ENCODE peak calls at places on chromosome 10, in eight cellular contexts. H, G, F, J, R, B, O and I are unnamed samples.
A peak's percentile ranks its signal among the peaks of the same experiment; 100 is the strongest.

GRCh38 chr10:104345941-104346340 is 7.7 kb upstream of the ITPRIP start:
- DNase-seq in H (no peak), G (no peak), F (no peak), J (no peak), R (no peak), B (no peak), O (no peak), I (no peak)

GRCh38 chr10:48526371-48526821 is 78.5 kb downstream of the ARHGAP22 start:
- DNase-seq in H (no peak), G (peak; percentile 75), F (no peak), J (no peak), R (no peak), B (no peak), O (no peak), I (peak; percentile 23)

GRCh38 chr10:18367840-18368239 is 227.6 kb downstream of the CACNB2 start:
- DNase-seq in H (no peak), G (no peak), F (no peak), J (no peak), R (no peak), B (no peak), O (no peak), I (no peak)

GRCh38 chr10:33066558-33067236 is 108.7 kb upstream of the ITGB1 start:
- DNase-seq in H (no peak), G (peak; percentile 66), F (no peak), J (no peak), R (no peak), B (no peak), O (no peak), I (no peak)

GRCh38 chr10:89959433-89960110 is 258.2 kb downstream of the KIF20B start:
- DNase-seq in H (no peak), G (no peak), F (no peak), J (no peak), R (no peak), B (no peak), O (peak; percentile 57), I (no peak)

GRCh38 chr10:95447733-95448132 is 113.4 kb downstream of the SORBS1 start:
- DNase-seq in H (no peak), G (peak; percentile 85), F (no peak), J (no peak), R (no peak), B (no peak), O (no peak), I (no peak)

GRCh38 chr10:101367569-101368453 is 13.8 kb downstream of the BTRC start:
- DNase-seq in H (no peak), G (peak; percentile 90), F (no peak), J (no peak), R (no peak), B (peak; percentile 25), O (no peak), I (no peak)

GRCh38 chr10:68303849-68304412 is 27.9 kb upstream of the HNRNPH3 start:
- DNase-seq in H (peak; percentile 75), G (no peak), F (peak; percentile 70), J (no peak), R (no peak), B (no peak), O (no peak), I (no peak)

GRCh38 chr10:62618576-62619408 is 185.7 kb upstream of the ADO start:
- DNase-seq in H (no peak), G (no peak), F (peak; percentile 33), J (no peak), R (peak; percentile 74), B (no peak), O (no peak), I (no peak)

GRCh38 chr10:2143213-2143882 is 406.0 kb upstream of the ADARB2 start:
- DNase-seq in H (no peak), G (no peak), F (no peak), J (no peak), R (no peak), B (no peak), O (no peak), I (no peak)

GRCh38 chr10:101389986-101390531 is 36.1 kb downstream of the BTRC start:
- DNase-seq in H (no peak), G (no peak), F (no peak), J (no peak), R (no peak), B (no peak), O (no peak), I (no peak)

GRCh38 chr10:24209421-24209770 is 458 bp downstream of the KIAA1217 start:
- DNase-seq in H (no peak), G (no peak), F (no peak), J (no peak), R (no peak), B (no peak), O (no peak), I (no peak)

GRCh38 chr10:114304566-114305421 is 65.7 kb downstream of the VWA2 start:
- DNase-seq in H (no peak), G (no peak), F (peak; percentile 62), J (no peak), R (peak; percentile 91), B (no peak), O (no peak), I (peak; percentile 68)

GRCh38 chr10:74332398-74332797 is 181.4 kb downstream of the ADK start:
- DNase-seq in H (no peak), G (no peak), F (no peak), J (no peak), R (no peak), B (no peak), O (no peak), I (no peak)

GRCh38 chr10:98323221-98324164 is 55.5 kb upstream of the LOXL4 start:
- DNase-seq in H (peak; percentile 20), G (peak; percentile 54), F (peak; percentile 29), J (peak; percentile 48), R (no peak), B (peak; percentile 74), O (no peak), I (peak; percentile 88)

GRCh38 chr10:92523639-92524038 is 50.3 kb downstream of the IDE start:
- DNase-seq in H (no peak), G (no peak), F (no peak), J (no peak), R (no peak), B (no peak), O (no peak), I (no peak)
- TF ChIP-seq POLR2AphosphoS5 in H (no peak), G (no peak), F (no peak), J (no peak), R (no peak), B (no peak), O (no peak), I (no peak)

GRCh38 chr10:71882813-71883746 is 32.0 kb upstream of the PSAP start:
- DNase-seq in H (no peak), G (peak; percentile 82), F (no peak), J (no peak), R (no peak), B (peak; percentile 58), O (no peak), I (no peak)
- H3K4me1 ChIP-seq in H (peaks cover 27% of the 10 kb centered on the region), G (peaks cover 11% of the 10 kb centered on the region), F (no peaks in the 10 kb centered on the region), J (no peaks in the 10 kb centered on the region), R (peaks cover 9% of the 10 kb centered on the region), B (peaks cover 33% of the 10 kb centered on the region), O (peaks cover 14% of the 10 kb centered on the region), I (peaks cover 4% of the 10 kb centered on the region)

DNA sequence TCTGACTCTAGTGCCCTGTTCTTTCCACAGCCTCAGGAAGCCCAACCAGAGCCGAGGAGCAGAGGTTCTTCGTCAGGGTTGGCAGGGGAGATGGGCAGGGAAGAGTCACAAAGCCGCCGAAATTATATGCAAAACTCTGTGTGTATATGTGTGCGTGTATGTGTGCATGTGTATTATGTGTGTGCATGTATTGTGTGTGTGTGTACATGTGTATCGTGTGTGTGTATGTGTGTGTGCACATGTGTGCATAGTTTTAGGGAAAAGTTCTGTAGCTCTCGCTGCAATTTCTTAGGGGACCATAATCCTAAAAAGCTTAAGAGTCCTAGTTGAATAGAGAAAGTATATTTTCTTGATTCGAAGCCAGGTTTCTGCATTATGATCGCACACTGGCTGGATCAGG is 17.0 kb downstream of the DNAJB12 start:
- DNase-seq in H (no peak), G (no peak), F (no peak), J (no peak), R (no peak), B (no peak), O (no peak), I (no peak)
- H3K36me3 ChIP-seq in H (peaks cover 42% of the 10 kb centered on the region), G (peaks cover 26% of the 10 kb centered on the region), F (peaks cover 27% of the 10 kb centered on the region), J (peaks cover 2% of the 10 kb centered on the region), R (peaks cover 33% of the 10 kb centered on the region), B (peaks cover 84% of the 10 kb centered on the region), O (peaks cover 18% of the 10 kb centered on the region), I (peaks cover 68% of the 10 kb centered on the region)

DNA sequence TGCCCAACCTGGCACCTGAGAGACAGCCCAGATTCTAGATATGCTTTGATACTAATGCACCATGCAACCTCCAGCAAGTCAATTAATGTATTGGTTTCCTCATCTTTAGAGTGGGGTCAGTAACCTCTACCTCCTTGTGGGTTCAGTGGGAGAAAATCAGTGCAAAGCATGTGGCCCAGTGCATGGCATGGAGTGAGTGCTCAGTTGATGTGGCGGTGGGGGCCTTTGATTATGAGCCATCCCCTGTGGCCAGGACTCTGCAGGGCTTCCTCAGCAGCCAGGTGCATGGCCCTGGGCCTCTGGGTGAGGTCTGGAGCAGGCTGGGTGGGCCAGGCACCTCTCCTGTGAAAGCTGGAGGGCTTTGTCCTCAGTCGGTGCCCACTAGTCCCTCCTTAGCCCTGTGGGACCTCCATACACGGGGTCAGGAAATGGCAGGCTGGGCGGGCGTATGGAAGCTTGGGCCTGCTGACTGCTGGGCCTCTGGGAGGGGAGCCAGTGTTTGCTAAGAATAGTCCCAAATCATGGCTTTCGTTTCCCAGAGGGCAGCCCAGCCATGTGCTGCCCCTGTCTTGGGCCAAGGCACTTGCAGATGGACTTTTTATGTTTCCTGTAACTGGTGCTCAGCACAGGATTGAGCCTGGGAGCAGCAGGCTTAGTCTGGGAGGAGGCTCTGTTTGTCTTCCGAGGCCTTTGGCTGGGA is 3.4 kb downstream of the PALD1 start:
- DNase-seq in H (no peak), G (peak; percentile 49), F (no peak), J (no peak), R (peak; percentile 84), B (no peak), O (no peak), I (no peak)
- TF ChIP-seq POLR2AphosphoS5 in H (no peak), G (no peak), F (no peak), J (peak; percentile 25), R (peak; percentile 74), B (no peak), O (no peak), I (no peak)